ENCODE peak calls at places on chromosomes 4 and X, in nine cellular contexts. One of them, this sample, is unnamed.

GRCh38 chrX:39158801-39159657 is 357.8 kb downstream of the MID1IP1 start:
- DNase-seq in RCC 7860: peak
- DNase-seq in NAMALWA: no peak
- DNase-seq in retina: peak
- DNase-seq in iPS DF 6.9: no peak
- DNase-seq in stomach: no peak
- DNase-seq in AG10803: no peak
- DNase-seq in B cell: no peak
- DNase-seq in activated B cell treated with CpG ODN at 0.5 μM for 24 hours: no peak
- DNase-seq in this sample: no peak

GRCh38 chrX:152313529-152314302 is 137.4 kb downstream of the GABRA3 start:
- DNase-seq in RCC 7860: no peak
- DNase-seq in NAMALWA: no peak
- DNase-seq in retina: no peak
- DNase-seq in iPS DF 6.9: no peak
- DNase-seq in stomach: no peak
- DNase-seq in AG10803: no peak
- DNase-seq in B cell: no peak
- DNase-seq in activated B cell treated with CpG ODN at 0.5 μM for 24 hours: no peak
- DNase-seq in this sample: no peak

GRCh38 chr4:3671571-3672464 is 94.4 kb upstream of the ADRA2C start:
- DNase-seq in RCC 7860: no peak
- DNase-seq in NAMALWA: no peak
- DNase-seq in retina: no peak
- DNase-seq in iPS DF 6.9: no peak
- DNase-seq in stomach: no peak
- DNase-seq in AG10803: no peak
- DNase-seq in B cell: no peak
- DNase-seq in activated B cell treated with CpG ODN at 0.5 μM for 24 hours: no peak
- DNase-seq in this sample: no peak

GRCh38 chrX:136450050-136450830 is 37.5 kb upstream of the BRS3 start:
- DNase-seq in RCC 7860: no peak
- DNase-seq in NAMALWA: no peak
- DNase-seq in retina: no peak
- DNase-seq in iPS DF 6.9: no peak
- DNase-seq in stomach: no peak
- DNase-seq in AG10803: no peak
- DNase-seq in B cell: no peak
- DNase-seq in activated B cell treated with CpG ODN at 0.5 μM for 24 hours: no peak
- DNase-seq in this sample: no peak

GRCh38 chr4:87209696-87210095 is 10.7 kb downstream of the KLHL8 start:
- DNase-seq in RCC 7860: no peak
- DNase-seq in NAMALWA: peak
- DNase-seq in retina: no peak
- DNase-seq in iPS DF 6.9: no peak
- DNase-seq in stomach: peak
- DNase-seq in AG10803: peak
- DNase-seq in B cell: peak
- DNase-seq in activated B cell treated with CpG ODN at 0.5 μM for 24 hours: peak
- DNase-seq in this sample: peak

GRCh38 chr4:2843909-2844584 is 403 bp downstream of the ADD1 start:
- DNase-seq in RCC 7860: no peak
- DNase-seq in NAMALWA: peak
- DNase-seq in retina: peak
- DNase-seq in iPS DF 6.9: no peak
- DNase-seq in stomach: peak
- DNase-seq in AG10803: peak
- DNase-seq in B cell: peak
- DNase-seq in activated B cell treated with CpG ODN at 0.5 μM for 24 hours: peak
- DNase-seq in this sample: peak

GRCh38 chr4:122876456-122876855 is 45.9 kb downstream of the NUDT6 start:
- DNase-seq in RCC 7860: no peak
- DNase-seq in NAMALWA: no peak
- DNase-seq in retina: no peak
- DNase-seq in iPS DF 6.9: no peak
- DNase-seq in stomach: no peak
- DNase-seq in AG10803: peak
- DNase-seq in B cell: no peak
- DNase-seq in activated B cell treated with CpG ODN at 0.5 μM for 24 hours: no peak
- DNase-seq in this sample: no peak

GRCh38 chr4:26900765-26901164 is 40.1 kb downstream of the STIM2 start:
- DNase-seq in RCC 7860: no peak
- DNase-seq in NAMALWA: no peak
- DNase-seq in retina: no peak
- DNase-seq in iPS DF 6.9: no peak
- DNase-seq in stomach: no peak
- DNase-seq in AG10803: no peak
- DNase-seq in B cell: no peak
- DNase-seq in activated B cell treated with CpG ODN at 0.5 μM for 24 hours: no peak
- DNase-seq in this sample: no peak

GRCh38 chr4:145545538-145546224 is 64.0 kb downstream of the SMAD1 start:
- DNase-seq in RCC 7860: peak
- DNase-seq in NAMALWA: no peak
- DNase-seq in retina: no peak
- DNase-seq in iPS DF 6.9: no peak
- DNase-seq in stomach: peak
- DNase-seq in AG10803: peak
- DNase-seq in B cell: no peak
- DNase-seq in activated B cell treated with CpG ODN at 0.5 μM for 24 hours: no peak
- DNase-seq in this sample: peak

GRCh38 chrX:49919617-49920016 is 2.8 kb upstream of the CLCN5 start:
- DNase-seq in RCC 7860: no peak
- DNase-seq in NAMALWA: peak
- DNase-seq in retina: peak
- DNase-seq in iPS DF 6.9: peak
- DNase-seq in stomach: peak
- DNase-seq in AG10803: peak
- DNase-seq in B cell: peak
- DNase-seq in activated B cell treated with CpG ODN at 0.5 μM for 24 hours: no peak
- DNase-seq in this sample: peak

This sample was measured in Kasumi-1.